ENCODE peak calls at places on chromosomes 13 and 19, in four cellular contexts. G, L, R and K are unnamed samples.

GRCh38 chr13:97743946-97744345 is 209.5 kb upstream of the IPO5 start:
- DNase-seq in L (no peak), R (no peak), G (no peak), K (no peak)

GRCh38 chr19:11381535-11382369 is 2.4 kb downstream of the EPOR start:
- DNase-seq in R (no peak), L (no peak), G (peak), K (no peak)

GRCh38 chr13:96492758-96493157 is 402.9 kb downstream of the HS6ST3 start:
- DNase-seq in G (no peak), R (peak), L (no peak), K (no peak)

GRCh38 chr19:47133021-47133471 is 2.4 kb downstream of the SAE1 start:
- DNase-seq in R (no peak), L (no peak), G (no peak), K (no peak)

GRCh38 chr13:20654156-20654555 is 49.3 kb upstream of the IL17D start:
- DNase-seq in L (no peak), R (no peak), G (no peak), K (no peak)

GRCh38 chr19:58007285-58007684 is 4.7 kb upstream of the ZNF606 start:
- DNase-seq in G (no peak), R (no peak), L (no peak), K (no peak)

GRCh38 chr19:1225451-1226226 is 12.2 kb downstream of the CBARP start:
- DNase-seq in R (no peak), L (no peak), G (no peak), K (no peak)

GRCh38 chr19:41324231-41324702 is 14.3 kb downstream of the CCDC97 start:
- DNase-seq in G (no peak), R (no peak), L (no peak), K (no peak)

GRCh38 chr19:29668746-29669609 is 3.7 kb downstream of the PLEKHF1 start:
- DNase-seq in R (no peak), L (no peak), G (no peak), K (no peak)

GRCh38 chr19:2337329-2337707 is 8.8 kb downstream of the SPPL2B start:
- DNase-seq in G (no peak), L (no peak), R (peak), K (no peak)